ENCODE peak calls at places on chromosomes 1 and 21, in nine cellular contexts. X is psoas muscle, W is kidney epithelial cell, N is colonic mucosa, F is pancreas, A is tibial nerve, R is GM12878, O is uterus, D is OCI-LY7. M is an unnamed sample.

GRCh38 chr1:53380296-53380695 is 52.4 kb upstream of the LRP8 start:
- DNase-seq in X (no peak), W (no peak), N (no peak), F (no peak), A (no peak), R (no peak), O (no peak), D (no peak), M (peak; percentile 95)

GRCh38 chr1:172544481-172545104 is 11.6 kb downstream of the SUCO start:
- DNase-seq in X (no peak), W (no peak), N (no peak), F (no peak), A (no peak), R (no peak), O (no peak), D (peak; percentile 19), M (no peak)

GRCh38 chr1:114901739-114902255 is 47.1 kb downstream of the SYCP1 start:
- DNase-seq in X (no peak), W (no peak), N (no peak), F (no peak), A (no peak), R (no peak), O (no peak), D (no peak), M (no peak)

GRCh38 chr1:230754831-230755230 is 7.6 kb downstream of the CAPN9 start:
- DNase-seq in X (no peak), W (peak; percentile 54), N (peak; percentile 40), F (no peak), A (no peak), R (no peak), O (no peak), D (no peak), M (no peak)

GRCh38 chr1:42765832-42766722 is 751 bp downstream of the P3H1 start:
- DNase-seq in X (no peak), W (peak; percentile 50), N (peak; percentile 43), F (no peak), A (no peak), R (no peak), O (peak; percentile 32), D (peak; percentile 58), M (peak; percentile 41)

GRCh38 chr1:198925575-198925974 is 286.7 kb downstream of the PTPRC start:
- DNase-seq in X (no peak), W (no peak), N (no peak), F (no peak), A (no peak), R (no peak), O (no peak), D (no peak), M (no peak)

GRCh38 chr21:29436143-29436542 is 137.4 kb downstream of the BACH1 start:
- DNase-seq in X (no peak), W (no peak), N (no peak), F (no peak), A (no peak), R (no peak), O (no peak), D (no peak), M (peak; percentile 15)

GRCh38 chr1:61173118-61173517 is 90.8 kb downstream of the NFIA start:
- DNase-seq in X (peak; percentile 72), W (no peak), N (no peak), F (no peak), A (no peak), R (no peak), O (no peak), D (no peak), M (peak; percentile 45)

GRCh38 chr1:146007048-146007784 is 10.8 kb upstream of the TXNIP start:
- DNase-seq in X (no peak), W (peak; percentile 35), N (peak; percentile 85), F (no peak), A (no peak), R (peak; percentile 72), O (peak; percentile 65), D (peak; percentile 94), M (peak; percentile 77)

GRCh38 chr1:224357626-224358124 is 996 bp downstream of the CNIH4 start:
- DNase-seq in X (no peak), W (no peak), N (no peak), F (no peak), A (no peak), R (no peak), O (no peak), D (peak; percentile 18), M (no peak)

GRCh38 chr1:84377480-84378095 is 20.7 kb upstream of the DNASE2B start:
- DNase-seq in X (no peak), W (peak; percentile 38), N (no peak), F (no peak), A (no peak), R (no peak), O (peak; percentile 65), D (no peak), M (no peak)

GRCh38 chr1:198656500-198656932 is 17.7 kb downstream of the PTPRC start:
- DNase-seq in X (no peak), W (no peak), N (peak; percentile 77), F (no peak), A (no peak), R (no peak), O (no peak), D (peak; percentile 80), M (peak; percentile 51)

GRCh38 chr21:46253610-46254124 is 25.1 kb upstream of the LSS start:
- DNase-seq in X (no peak), W (no peak), N (no peak), F (no peak), A (no peak), R (peak; percentile 89), O (no peak), D (peak; percentile 53), M (no peak)

GRCh38 chr1:53918343-53918742 is 24.4 kb downstream of the DIO1 start:
- DNase-seq in X (no peak), W (no peak), N (no peak), F (no peak), A (no peak), R (no peak), O (no peak), D (no peak), M (no peak)

GRCh38 chr1:175629318-175629694 is 114.1 kb downstream of the TNR start:
- DNase-seq in X (no peak), W (no peak), N (no peak), F (no peak), A (no peak), R (no peak), O (no peak), D (no peak), M (no peak)

GRCh38 chr1:209899948-209900347 is 38.1 kb upstream of the SYT14 start:
- DNase-seq in X (no peak), W (no peak), N (peak; percentile 25), F (no peak), A (no peak), R (no peak), O (no peak), D (peak; percentile 24), M (peak; percentile 21)

DNA sequence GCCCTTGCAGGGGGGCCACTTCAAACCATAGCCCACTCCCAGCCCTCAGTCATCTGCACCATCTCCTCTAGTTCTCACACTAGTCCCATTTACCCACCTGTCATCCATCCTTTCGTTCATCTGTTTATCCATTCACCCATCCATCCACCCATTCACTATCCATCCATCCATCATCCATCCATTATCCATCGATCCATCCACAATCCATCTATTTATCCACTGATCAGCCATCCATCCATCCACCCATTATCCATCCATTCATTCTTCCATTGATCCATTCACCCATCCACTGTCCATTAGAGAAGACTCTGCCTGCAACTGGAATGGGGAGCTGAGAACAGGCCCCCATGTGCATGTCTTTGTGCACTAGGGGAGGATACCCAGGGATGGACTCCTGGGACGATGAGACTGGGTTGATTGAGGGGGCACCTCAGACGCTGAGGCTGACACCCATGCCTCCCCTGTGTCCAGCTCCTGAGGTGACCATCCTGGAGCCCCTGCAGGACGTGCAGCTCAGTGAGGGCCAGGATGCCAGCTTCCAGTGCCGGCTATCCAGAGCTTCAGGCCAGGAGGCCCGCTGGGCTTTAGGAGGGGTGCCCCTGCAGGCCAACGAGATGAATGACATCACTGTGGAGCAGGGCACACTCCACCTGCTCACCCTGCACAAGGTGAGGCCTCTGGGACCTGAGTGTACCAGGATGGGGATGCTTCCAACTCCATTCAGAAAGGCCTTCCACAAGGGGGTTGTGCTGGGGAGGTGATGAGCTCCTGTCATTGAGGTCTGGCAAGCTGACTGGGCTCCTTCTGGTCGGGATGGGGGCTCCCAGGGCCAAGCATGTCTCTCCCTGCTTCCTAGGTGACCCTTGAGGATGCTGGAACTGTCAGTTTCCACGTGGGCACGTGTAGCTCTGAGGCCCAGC is 97.7 kb downstream of the TRIM11 start:
- DNase-seq in X (peak; percentile 53), W (no peak), N (no peak), F (no peak), A (no peak), R (no peak), O (no peak), D (no peak), M (no peak)
- TF ChIP-seq CTCF in X (no peak), W (peak; percentile 8), N (no peak), F (no peak), A (no peak), R (no peak), O (no peak), D (peak; percentile 40), M (no peak)

GRCh38 chr1:212960932-212961331 is 10.6 kb downstream of the VASH2 start:
- DNase-seq in X (no peak), W (no peak), N (no peak), F (no peak), A (no peak), R (no peak), O (no peak), D (no peak), M (no peak)
- H3K36me3 ChIP-seq in X (no peaks in the 10 kb centered on the region), W (no peaks in the 10 kb centered on the region), N (no peaks in the 10 kb centered on the region), F (no peaks in the 10 kb centered on the region), A (no peaks in the 10 kb centered on the region), R (peaks cover 29% of the 10 kb centered on the region), O (no peaks in the 10 kb centered on the region), D (no peaks in the 10 kb centered on the region), M (no peaks in the 10 kb centered on the region)

DNA sequence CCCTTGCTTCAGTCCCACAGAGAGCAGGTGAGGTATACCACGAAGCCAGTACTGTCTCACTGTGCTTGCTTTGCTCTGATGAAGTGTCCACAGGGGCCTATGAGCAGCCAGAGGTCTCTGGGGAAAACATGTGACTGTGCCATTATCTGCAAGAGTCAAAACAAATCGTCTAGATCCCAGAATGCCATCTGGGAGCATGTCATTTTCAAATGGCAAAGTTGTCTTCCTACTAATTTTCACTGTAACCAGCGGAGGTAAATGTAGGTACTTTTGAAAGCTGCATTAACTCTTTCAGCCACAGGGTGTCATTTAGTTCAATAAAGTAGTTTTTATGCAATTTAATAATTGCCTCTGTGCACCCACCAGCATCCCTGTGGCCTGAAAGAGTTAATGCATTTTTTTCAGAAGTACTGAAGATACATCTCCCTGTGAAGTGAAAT is 173.6 kb upstream of the SGIP1 start:
- DNase-seq in X (no peak), W (no peak), N (no peak), F (no peak), A (no peak), R (no peak), O (no peak), D (peak; percentile 56), M (no peak)
- TF ChIP-seq CTCF in X (no peak), W (no peak), N (no peak), F (no peak), A (no peak), R (peak; percentile 30), O (no peak), D (peak; percentile 82), M (no peak)

DNA sequence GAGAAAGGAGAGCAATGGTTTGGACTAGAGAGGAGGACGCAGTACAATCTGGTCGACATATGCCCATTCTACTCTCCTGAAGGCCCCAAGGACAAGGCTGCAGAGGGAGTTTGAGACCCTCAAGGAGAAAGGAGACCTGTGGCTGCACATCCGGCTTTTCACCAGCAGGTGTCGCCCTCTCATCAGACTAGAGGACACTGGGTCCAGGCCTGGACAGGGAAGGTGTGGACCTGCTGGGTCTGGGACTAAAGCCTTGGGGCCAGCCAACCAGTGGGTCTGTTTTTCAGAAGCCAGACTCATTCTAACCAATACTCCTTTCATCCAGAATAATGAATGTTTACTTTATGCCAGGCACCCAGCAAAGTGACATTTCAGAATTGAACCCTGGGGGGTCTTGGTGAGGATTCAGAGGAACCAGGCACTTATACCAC is 5.0 kb downstream of the SRARP start:
- DNase-seq in X (peak; percentile 91), W (no peak), N (peak; percentile 82), F (peak; percentile 85), A (peak; percentile 68), R (no peak), O (peak; percentile 83), D (peak; percentile 68), M (peak; percentile 91)
- H3K36me3 ChIP-seq in X (no peaks in the 10 kb centered on the region), W (no peaks in the 10 kb centered on the region), N (no peaks in the 10 kb centered on the region), F (no peaks in the 10 kb centered on the region), A (no peaks in the 10 kb centered on the region), R (no peaks in the 10 kb centered on the region), O (no peaks in the 10 kb centered on the region), D (no peaks in the 10 kb centered on the region), M (no peaks in the 10 kb centered on the region)

M was measured in testis.